ENCODE peak calls at places on chromosomes 16 and 17, in ten cellular contexts. One of them, this sample, is unnamed.

GRCh38 chr16:83113317-83113716 is 486.5 kb downstream of the CDH13 start:
- DNase-seq in activated CD4-positive, alpha-beta T cell treated with anti-CD3 and anti-CD28 coated beads, Interleukin-2, amount 10 ng/mL, durations not matched to agents 24 days and 14 days: peak; percentile 54
- DNase-seq in activated naive CD4-positive, alpha-beta T cell treated with Interleukin-2 at 50 U/mL for 16 hours: no peak
- DNase-seq in T-cell: no peak
- DNase-seq in T-helper 17 cell: no peak
- DNase-seq in GM13977: no peak
- DNase-seq in tibial artery: no peak
- DNase-seq in small intestine: peak; percentile 35
- DNase-seq in KBM-7: peak; percentile 15
- DNase-seq in NCI-H2171 treated with DMSO at 0.1 percent for 48 hours: no peak
- DNase-seq in this sample: no peak

GRCh38 chr16:19115148-19116021 is 1.6 kb downstream of the ITPRIPL2 start:
- DNase-seq in activated CD4-positive, alpha-beta T cell treated with anti-CD3 and anti-CD28 coated beads, Interleukin-2, amount 10 ng/mL, durations not matched to agents 24 days and 14 days: no peak
- DNase-seq in activated naive CD4-positive, alpha-beta T cell treated with Interleukin-2 at 50 U/mL for 16 hours: no peak
- DNase-seq in T-cell: no peak
- DNase-seq in T-helper 17 cell: no peak
- DNase-seq in GM13977: no peak
- DNase-seq in tibial artery: no peak
- DNase-seq in small intestine: no peak
- DNase-seq in KBM-7: no peak
- DNase-seq in NCI-H2171 treated with DMSO at 0.1 percent for 48 hours: no peak
- DNase-seq in this sample: no peak

GRCh38 chr17:45036696-45037095 is 14.7 kb downstream of the DCAKD start:
- DNase-seq in activated CD4-positive, alpha-beta T cell treated with anti-CD3 and anti-CD28 coated beads, Interleukin-2, amount 10 ng/mL, durations not matched to agents 24 days and 14 days: no peak
- DNase-seq in activated naive CD4-positive, alpha-beta T cell treated with Interleukin-2 at 50 U/mL for 16 hours: no peak
- DNase-seq in T-cell: no peak
- DNase-seq in T-helper 17 cell: no peak
- DNase-seq in GM13977: no peak
- DNase-seq in tibial artery: no peak
- DNase-seq in small intestine: peak; percentile 51
- DNase-seq in KBM-7: no peak
- DNase-seq in NCI-H2171 treated with DMSO at 0.1 percent for 48 hours: no peak
- DNase-seq in this sample: no peak

GRCh38 chr17:79935197-79935844 is 96.1 kb upstream of the CBX4 start:
- DNase-seq in activated CD4-positive, alpha-beta T cell treated with anti-CD3 and anti-CD28 coated beads, Interleukin-2, amount 10 ng/mL, durations not matched to agents 24 days and 14 days: no peak
- DNase-seq in activated naive CD4-positive, alpha-beta T cell treated with Interleukin-2 at 50 U/mL for 16 hours: no peak
- DNase-seq in T-cell: no peak
- DNase-seq in T-helper 17 cell: no peak
- DNase-seq in GM13977: no peak
- DNase-seq in tibial artery: no peak
- DNase-seq in small intestine: no peak
- DNase-seq in KBM-7: no peak
- DNase-seq in NCI-H2171 treated with DMSO at 0.1 percent for 48 hours: no peak
- DNase-seq in this sample: no peak

GRCh38 chr16:82761858-82762257 is 135.1 kb downstream of the CDH13 start:
- DNase-seq in activated CD4-positive, alpha-beta T cell treated with anti-CD3 and anti-CD28 coated beads, Interleukin-2, amount 10 ng/mL, durations not matched to agents 24 days and 14 days: no peak
- DNase-seq in activated naive CD4-positive, alpha-beta T cell treated with Interleukin-2 at 50 U/mL for 16 hours: no peak
- DNase-seq in T-cell: no peak
- DNase-seq in T-helper 17 cell: no peak
- DNase-seq in GM13977: no peak
- DNase-seq in tibial artery: no peak
- DNase-seq in small intestine: peak; percentile 79
- DNase-seq in KBM-7: no peak
- DNase-seq in NCI-H2171 treated with DMSO at 0.1 percent for 48 hours: no peak
- DNase-seq in this sample: no peak

GRCh38 chr17:70099884-70100283 is 24.9 kb downstream of the KCNJ16 start:
- DNase-seq in activated CD4-positive, alpha-beta T cell treated with anti-CD3 and anti-CD28 coated beads, Interleukin-2, amount 10 ng/mL, durations not matched to agents 24 days and 14 days: no peak
- DNase-seq in activated naive CD4-positive, alpha-beta T cell treated with Interleukin-2 at 50 U/mL for 16 hours: no peak
- DNase-seq in T-cell: no peak
- DNase-seq in T-helper 17 cell: no peak
- DNase-seq in GM13977: no peak
- DNase-seq in tibial artery: no peak
- DNase-seq in small intestine: no peak
- DNase-seq in KBM-7: peak; percentile 15
- DNase-seq in NCI-H2171 treated with DMSO at 0.1 percent for 48 hours: no peak
- DNase-seq in this sample: no peak

GRCh38 chr17:75517277-75517865 is 1.0 kb downstream of the TSEN54 start:
- DNase-seq in activated CD4-positive, alpha-beta T cell treated with anti-CD3 and anti-CD28 coated beads, Interleukin-2, amount 10 ng/mL, durations not matched to agents 24 days and 14 days: peak; percentile 75
- DNase-seq in activated naive CD4-positive, alpha-beta T cell treated with Interleukin-2 at 50 U/mL for 16 hours: peak; percentile 48
- DNase-seq in T-cell: no peak
- DNase-seq in T-helper 17 cell: no peak
- DNase-seq in GM13977: no peak
- DNase-seq in tibial artery: no peak
- DNase-seq in small intestine: peak; percentile 68
- DNase-seq in KBM-7: peak; percentile 32
- DNase-seq in NCI-H2171 treated with DMSO at 0.1 percent for 48 hours: no peak
- DNase-seq in this sample: no peak

GRCh38 chr17:27424941-27425340 is 31.3 kb upstream of the KSR1 start:
- DNase-seq in activated CD4-positive, alpha-beta T cell treated with anti-CD3 and anti-CD28 coated beads, Interleukin-2, amount 10 ng/mL, durations not matched to agents 24 days and 14 days: no peak
- DNase-seq in activated naive CD4-positive, alpha-beta T cell treated with Interleukin-2 at 50 U/mL for 16 hours: no peak
- DNase-seq in T-cell: no peak
- DNase-seq in T-helper 17 cell: no peak
- DNase-seq in GM13977: no peak
- DNase-seq in tibial artery: no peak
- DNase-seq in small intestine: no peak
- DNase-seq in KBM-7: no peak
- DNase-seq in NCI-H2171 treated with DMSO at 0.1 percent for 48 hours: no peak
- DNase-seq in this sample: no peak

GRCh38 chr17:55347341-55347740 is 74.3 kb downstream of the MMD start:
- DNase-seq in activated CD4-positive, alpha-beta T cell treated with anti-CD3 and anti-CD28 coated beads, Interleukin-2, amount 10 ng/mL, durations not matched to agents 24 days and 14 days: no peak
- DNase-seq in activated naive CD4-positive, alpha-beta T cell treated with Interleukin-2 at 50 U/mL for 16 hours: no peak
- DNase-seq in T-cell: no peak
- DNase-seq in T-helper 17 cell: no peak
- DNase-seq in GM13977: no peak
- DNase-seq in tibial artery: no peak
- DNase-seq in small intestine: no peak
- DNase-seq in KBM-7: no peak
- DNase-seq in NCI-H2171 treated with DMSO at 0.1 percent for 48 hours: no peak
- DNase-seq in this sample: no peak

This sample was measured in esophagus muscularis mucosa.